ENCODE peak calls at places on chromosomes 12 and 14, in seven cellular contexts. O, C, I, A, Q, W and N are unnamed samples.
A peak's percentile ranks its signal among the peaks of the same experiment; 100 is the strongest.

GRCh38 chr14:42441615-42442014 is 834.9 kb downstream of the LRFN5 start:
- DNase-seq in O (no peak), C (no peak), I (no peak), A (no peak), Q (no peak), W (no peak), N (no peak)

GRCh38 chr12:534216-534615 is 74.5 kb downstream of the B4GALNT3 start:
- DNase-seq in O (no peak), C (no peak), I (no peak), A (no peak), Q (no peak), W (no peak), N (no peak)

GRCh38 chr12:47794679-47795078 is 21.6 kb downstream of the SLC48A1 start:
- DNase-seq in O (no peak), C (no peak), I (no peak), A (no peak), Q (no peak), W (no peak), N (no peak)

GRCh38 chr14:75999511-76000190 is 14.1 kb downstream of the IFT43 start:
- DNase-seq in O (no peak), C (no peak), I (no peak), A (no peak), Q (no peak), W (no peak), N (no peak)

GRCh38 chr14:68979021-68979721 is at the start of gene ACTN1:
- DNase-seq in O (peak; percentile 97), C (peak; percentile 97), I (peak; percentile 97), A (peak; percentile 98), Q (peak; percentile 89), W (peak; percentile 97), N (peak; percentile 99)

GRCh38 chr14:56829151-56829550 is 18.9 kb upstream of the OTX2 start:
- DNase-seq in O (no peak), C (no peak), I (no peak), A (no peak), Q (no peak), W (no peak), N (no peak)

GRCh38 chr12:108381793-108382436 is 42.8 kb upstream of the CMKLR1 start:
- DNase-seq in O (no peak), C (peak; percentile 70), I (peak; percentile 61), A (no peak), Q (peak; percentile 70), W (no peak), N (peak; percentile 70)

GRCh38 chr12:12881495-12881894 is 9.9 kb upstream of the GPRC5A start:
- DNase-seq in O (peak; percentile 79), C (no peak), I (no peak), A (no peak), Q (no peak), W (no peak), N (no peak)

GRCh38 chr14:96681826-96682225 is 115.4 kb upstream of the VRK1 start:
- DNase-seq in O (peak; percentile 24), C (no peak), I (no peak), A (no peak), Q (no peak), W (no peak), N (no peak)

GRCh38 chr12:22321620-22322019 is 12.9 kb downstream of the ST8SIA1 start:
- DNase-seq in O (no peak), C (no peak), I (peak; percentile 35), A (no peak), Q (no peak), W (no peak), N (no peak)

GRCh38 chr14:36508418-36509051 is 11.5 kb downstream of the NKX2-1 start:
- DNase-seq in O (no peak), C (no peak), I (peak; percentile 61), A (no peak), Q (peak; percentile 72), W (no peak), N (peak; percentile 29)

GRCh38 chr12:39763071-39763893 is 143.7 kb upstream of the ABCD2 start:
- DNase-seq in O (no peak), C (no peak), I (no peak), A (no peak), Q (no peak), W (no peak), N (peak; percentile 6)

GRCh38 chr12:26648584-26648983 is 184.4 kb downstream of the ITPR2 start:
- DNase-seq in O (peak; percentile 95), C (no peak), I (no peak), A (peak; percentile 90), Q (no peak), W (peak; percentile 27), N (no peak)

GRCh38 chr14:105508069-105508468 is 17.0 kb downstream of the TEDC1 start:
- DNase-seq in O (no peak), C (no peak), I (no peak), A (no peak), Q (no peak), W (no peak), N (no peak)

GRCh38 chr14:96088131-96088880 is 49.1 kb downstream of the C14orf132 start:
- DNase-seq in O (no peak), C (no peak), I (no peak), A (no peak), Q (no peak), W (no peak), N (no peak)

GRCh38 chr14:52834440-52834842 is 43.0 kb upstream of the GNPNAT1 start:
- DNase-seq in O (peak; percentile 93), C (no peak), I (no peak), A (peak; percentile 51), Q (no peak), W (peak; percentile 49), N (no peak)

GRCh38 chr12:93122089-93122488 is 193.0 kb upstream of the EEA1 start:
- DNase-seq in O (peak; percentile 81), C (no peak), I (no peak), A (peak; percentile 56), Q (no peak), W (no peak), N (no peak)

GRCh38 chr14:102873131-102873530 is 49.3 kb upstream of the AMN start:
- DNase-seq in O (no peak), C (no peak), I (no peak), A (no peak), Q (no peak), W (no peak), N (no peak)

GRCh38 chr12:59087077-59087673 is 166.9 kb upstream of the LRIG3 start:
- DNase-seq in O (peak; percentile 39), C (no peak), I (no peak), A (peak; percentile 32), Q (no peak), W (no peak), N (no peak)

GRCh38 chr12:109736552-109737108 is 23.0 kb downstream of the FAM222A start:
- DNase-seq in O (peak; percentile 53), C (peak; percentile 83), I (peak; percentile 92), A (peak; percentile 80), Q (peak; percentile 87), W (peak; percentile 17), N (peak; percentile 97)

GRCh38 chr14:31205681-31206535 is 1.7 kb downstream of the HECTD1 start:
- DNase-seq in O (peak; percentile 88), C (no peak), I (no peak), A (peak; percentile 78), Q (no peak), W (peak; percentile 73), N (peak; percentile 20)

GRCh38 chr12:53217049-53217929 is 10.2 kb upstream of the ITGB7 start:
- DNase-seq in O (no peak), C (no peak), I (peak; percentile 88), A (no peak), Q (peak; percentile 87), W (no peak), N (peak; percentile 80)
- H3K18ac ChIP-seq in O (peak overlapping the region; percentile 83), C (peak overlapping the region; percentile 69), I (no peak overlapping the region), A (peak overlapping the region; percentile 93), Q (peak overlapping the region; percentile 100), W (no peak overlapping the region), N (peak overlapping the region; percentile 28)

DNA sequence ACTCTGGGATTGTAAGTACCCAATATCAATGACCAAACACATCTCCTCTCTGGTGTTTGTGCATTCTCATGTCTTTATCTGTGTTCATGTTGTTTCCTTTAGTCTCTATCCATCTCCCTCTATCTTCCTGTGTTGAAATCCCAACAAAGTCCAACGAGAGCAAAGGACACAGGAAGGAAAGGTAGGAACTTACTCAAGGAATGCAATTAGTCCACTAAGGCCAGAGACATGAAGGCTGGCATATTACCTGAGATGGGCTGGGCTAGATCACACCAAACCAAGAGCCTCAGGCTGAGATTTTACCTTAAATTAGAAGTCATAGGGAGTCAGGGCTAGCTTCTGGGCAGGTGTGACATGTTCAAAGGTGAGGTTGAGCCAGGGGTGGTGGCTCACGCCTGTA is 14.3 kb upstream of the LGALS3 start:
- DNase-seq in O (no peak), C (no peak), I (no peak), A (no peak), Q (no peak), W (peak; percentile 91), N (no peak)
- H2BK120ac ChIP-seq in O (no peak overlapping the region), C (no peak overlapping the region), I (no peak overlapping the region), A (no peak overlapping the region), Q (no peak overlapping the region), W (no peak overlapping the region), N (no peak overlapping the region)

DNA sequence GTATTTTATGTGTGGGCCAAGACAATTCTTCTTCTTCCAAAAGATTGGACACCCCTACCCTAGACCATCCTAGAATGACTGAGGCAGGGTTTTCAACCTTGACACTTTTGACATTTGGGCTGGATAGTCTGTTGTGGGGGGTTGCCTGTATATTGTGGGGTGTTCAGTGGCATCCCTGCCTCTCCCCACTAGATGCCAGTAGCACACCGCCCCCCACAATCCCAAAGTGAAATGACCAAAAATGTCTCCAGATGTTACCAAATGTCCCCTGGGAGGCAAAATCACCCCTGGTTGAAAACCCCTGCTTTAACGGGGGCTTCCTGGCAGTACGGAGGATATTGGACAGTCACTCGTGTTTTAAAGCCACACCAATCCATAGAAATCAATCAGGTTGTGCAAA is 219.6 kb downstream of the PHETA1 start:
- DNase-seq in O (no peak), C (no peak), I (no peak), A (no peak), Q (no peak), W (no peak), N (no peak)
- H3K18ac ChIP-seq in O (no peak overlapping the region), C (no peak overlapping the region), I (no peak overlapping the region), A (no peak overlapping the region), Q (no peak overlapping the region), W (no peak overlapping the region), N (no peak overlapping the region)

GRCh38 chr14:85583311-85583710 is 53.4 kb downstream of the FLRT2 start:
- DNase-seq in O (no peak), C (no peak), I (no peak), A (no peak), Q (no peak), W (no peak), N (no peak)

GRCh38 chr14:85580536-85581165 is 50.7 kb downstream of the FLRT2 start:
- DNase-seq in O (peak; percentile 30), C (no peak), I (no peak), A (no peak), Q (no peak), W (no peak), N (no peak)

GRCh38 chr14:85587152-85587697 is 57.3 kb downstream of the FLRT2 start:
- DNase-seq in O (peak; percentile 63), C (no peak), I (no peak), A (peak; percentile 75), Q (no peak), W (no peak), N (no peak)

GRCh38 chr14:85579957-85580356 is 50.0 kb downstream of the FLRT2 start:
- DNase-seq in O (no peak), C (no peak), I (no peak), A (no peak), Q (no peak), W (no peak), N (no peak)

DNA sequence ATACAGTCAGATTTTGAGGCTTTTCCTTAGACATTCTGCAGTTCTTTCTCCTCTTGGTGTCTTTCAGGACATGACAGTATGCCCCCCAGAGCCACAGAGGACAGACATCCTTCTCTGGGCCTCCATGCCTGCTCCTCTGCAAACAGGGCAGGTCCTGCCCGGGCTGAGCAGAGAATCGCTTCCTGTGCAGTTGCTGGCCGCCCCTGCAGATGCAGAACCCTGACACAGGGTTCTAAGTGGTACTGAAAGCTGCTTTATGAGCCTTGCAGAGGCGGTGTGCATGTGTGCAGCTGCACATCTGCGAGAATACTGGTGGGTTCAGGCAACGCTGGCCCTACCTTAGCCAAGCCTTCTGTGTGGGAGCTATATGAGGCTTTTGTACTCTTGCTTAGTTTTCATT is 54.5 kb downstream of the FLRT2 start:
- DNase-seq in O (no peak), C (no peak), I (no peak), A (no peak), Q (no peak), W (no peak), N (no peak)
- H2BK120ac ChIP-seq in O (no peak overlapping the region), C (no peak overlapping the region), I (no peak overlapping the region), A (no peak overlapping the region), Q (no peak overlapping the region), W (no peak overlapping the region), N (no peak overlapping the region)